ENCODE peak calls at places on chromosomes 7 and 10, in ten cellular contexts. D, V, N, E, Q, U, Z, W, G and O are unnamed samples.

GRCh38 chr7:106369349-106369748 is 84.6 kb upstream of the NAMPT start:
- DNase-seq in D (no peak), V (no peak), N (no peak), E (peak), Q (no peak), U (peak), Z (no peak), W (peak), G (no peak), O (no peak)

GRCh38 chr10:77943086-77943901 is 16.7 kb upstream of the DLG5 start:
- DNase-seq in D (peak), V (peak), N (no peak), E (peak), Q (no peak), U (peak), Z (no peak), W (peak), G (peak), O (peak)

GRCh38 chr7:54187886-54188518 is 354.2 kb upstream of the VSTM2A start:
- DNase-seq in D (no peak), V (no peak), N (no peak), E (no peak), Q (no peak), U (no peak), Z (no peak), W (no peak), G (no peak), O (no peak)

GRCh38 chr7:8442814-8443304 is 9.4 kb downstream of the NXPH1 start:
- DNase-seq in D (no peak), V (peak), N (peak), E (peak), Q (peak), U (no peak), Z (no peak), W (peak), G (peak), O (peak)

GRCh38 chr7:139727151-139727705 is 50.6 kb downstream of the HIPK2 start:
- DNase-seq in D (no peak), V (no peak), N (no peak), E (peak), Q (no peak), U (peak), Z (no peak), W (peak), G (peak), O (no peak)

GRCh38 chr10:89846276-89846630 is 144.9 kb downstream of the KIF20B start:
- DNase-seq in D (no peak), V (no peak), N (no peak), E (no peak), Q (no peak), U (no peak), Z (no peak), W (peak), G (no peak), O (no peak)

GRCh38 chr10:116891208-116891607 is 41.9 kb downstream of the ENO4 start:
- DNase-seq in D (no peak), V (no peak), N (no peak), E (peak), Q (peak), U (peak), Z (peak), W (peak), G (no peak), O (no peak)

GRCh38 chr10:102814873-102815661 is 22.1 kb downstream of the CYP17A1 start:
- DNase-seq in D (no peak), V (no peak), N (no peak), E (no peak), Q (no peak), U (peak), Z (peak), W (peak), G (no peak), O (peak)

GRCh38 chr10:98235876-98236275 is 32.1 kb downstream of the LOXL4 start:
- DNase-seq in D (no peak), V (no peak), N (no peak), E (no peak), Q (no peak), U (no peak), Z (no peak), W (no peak), G (no peak), O (no peak)

GRCh38 chr10:84907461-84908010 is 579.1 kb downstream of the CCSER2 start:
- DNase-seq in D (no peak), V (no peak), N (no peak), E (no peak), Q (no peak), U (no peak), Z (no peak), W (no peak), G (no peak), O (no peak)

GRCh38 chr7:158815471-158816128 is 13.7 kb downstream of the ESYT2 start:
- DNase-seq in D (no peak), V (no peak), N (no peak), E (no peak), Q (no peak), U (no peak), Z (no peak), W (no peak), G (no peak), O (no peak)

GRCh38 chr7:158815046-158815445 is 14.3 kb downstream of the ESYT2 start:
- DNase-seq in D (no peak), V (peak), N (peak), E (no peak), Q (no peak), U (peak), Z (no peak), W (no peak), G (peak), O (no peak)

GRCh38 chr7:158818325-158819213 is 10.7 kb downstream of the ESYT2 start:
- DNase-seq in D (peak), V (peak), N (peak), E (peak), Q (peak), U (peak), Z (peak), W (peak), G (peak), O (peak)

GRCh38 chr7:158816271-158816670 is 13.0 kb downstream of the ESYT2 start:
- DNase-seq in D (no peak), V (peak), N (no peak), E (no peak), Q (no peak), U (no peak), Z (no peak), W (no peak), G (peak), O (no peak)

GRCh38 chr7:158816995-158817394 is 12.3 kb downstream of the ESYT2 start:
- DNase-seq in D (no peak), V (no peak), N (no peak), E (peak), Q (peak), U (no peak), Z (no peak), W (no peak), G (peak), O (no peak)
- H3K4me3 ChIP-seq in D (no peak), V (no peak), N (no peak), E (no peak), Q (no peak), U (no peak), Z (no peak), W (no peak), G (no peak), O (no peak)

GRCh38 chr7:41581041-41581440 is 121.8 kb downstream of the INHBA start:
- DNase-seq in D (no peak), V (no peak), N (no peak), E (no peak), Q (no peak), U (no peak), Z (no peak), W (no peak), G (no peak), O (no peak)
- H3K9ac ChIP-seq in D (no peak), V (no peak), N (no peak), E (no peak), Q (no peak), U (no peak), Z (peak), W (no peak), G (no peak), O (no peak)

GRCh38 chr10:124417846-124418725 is 637 bp downstream of the OAT start:
- DNase-seq in D (no peak), V (peak), N (peak), E (peak), Q (peak), U (peak), Z (peak), W (peak), G (peak), O (peak)
- TF ChIP-seq CTCF in D (no peak), V (no peak), N (no peak), E (no peak), Q (no peak), U (no peak), Z (peak), W (no peak), G (peak), O (no peak)

GRCh38 chr10:99297033-99297432 is 32.1 kb upstream of the CNNM1 start:
- DNase-seq in D (no peak), V (no peak), N (no peak), E (no peak), Q (no peak), U (no peak), Z (peak), W (no peak), G (peak), O (no peak)

GRCh38 chr10:99292159-99292558 is 37.0 kb upstream of the CNNM1 start:
- DNase-seq in D (no peak), V (no peak), N (no peak), E (peak), Q (no peak), U (peak), Z (no peak), W (peak), G (no peak), O (no peak)

DNA sequence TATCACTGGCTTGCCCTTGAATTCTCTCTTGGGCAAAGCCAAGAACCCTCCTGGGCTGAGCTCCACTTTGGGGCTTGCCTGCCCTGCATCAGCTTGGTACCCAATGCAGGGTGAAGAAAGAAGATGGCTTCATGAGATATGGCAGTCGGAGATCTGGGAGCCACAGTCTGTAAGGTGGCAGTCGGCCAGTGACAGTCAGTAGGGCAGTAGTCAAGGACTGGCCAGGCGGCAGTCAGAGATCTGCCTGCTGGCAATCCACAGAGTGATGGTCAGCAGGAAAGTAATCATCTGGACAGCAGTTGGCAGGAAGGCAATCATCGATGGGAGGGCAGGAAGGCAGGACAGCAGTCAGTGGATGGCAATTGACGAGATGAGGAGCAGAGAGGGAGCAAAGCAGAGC is 32.6 kb upstream of the CNNM1 start:
- DNase-seq in D (no peak), V (no peak), N (no peak), E (no peak), Q (no peak), U (no peak), Z (peak), W (no peak), G (no peak), O (no peak)
- H3K4me3 ChIP-seq in D (no peak), V (no peak), N (no peak), E (no peak), Q (no peak), U (no peak), Z (no peak), W (no peak), G (no peak), O (no peak)

DNA sequence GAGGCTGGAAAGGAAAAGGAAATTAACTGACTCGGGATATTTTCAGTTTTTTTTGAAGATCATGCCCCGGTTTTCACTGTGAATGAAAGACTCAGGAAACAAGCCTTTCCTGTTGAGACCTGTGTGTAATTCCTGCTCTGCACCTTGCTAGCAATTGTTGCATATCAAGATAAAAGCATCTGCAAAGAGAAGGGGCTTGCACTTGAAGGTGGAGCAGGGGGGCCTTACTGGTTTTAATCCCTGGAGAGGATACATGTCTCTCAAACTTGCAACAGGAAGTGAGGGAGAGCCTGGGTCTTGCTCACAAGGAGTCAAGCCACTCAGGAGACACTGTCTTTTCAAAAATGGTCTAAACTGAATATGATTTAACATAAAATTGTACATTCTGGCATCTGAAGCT is 157.6 kb downstream of the FAM107B start:
- DNase-seq in D (no peak), V (no peak), N (no peak), E (no peak), Q (no peak), U (no peak), Z (no peak), W (no peak), G (no peak), O (no peak)
- H3K9ac ChIP-seq in D (no peak), V (no peak), N (no peak), E (no peak), Q (no peak), U (no peak), Z (no peak), W (no peak), G (no peak), O (no peak)

GRCh38 chr7:151122276-151122675 is 36.0 kb downstream of the AGAP3 start:
- DNase-seq in D (no peak), V (no peak), N (no peak), E (no peak), Q (no peak), U (no peak), Z (no peak), W (no peak), G (no peak), O (no peak)
- TF ChIP-seq CTCF in D (no peak), V (peak), N (peak), E (no peak), Q (no peak), U (no peak), Z (no peak), W (no peak), G (peak), O (peak)

GRCh38 chr7:130912910-130913720 is 179.1 kb upstream of the KLF14 start:
- DNase-seq in D (peak), V (no peak), N (peak), E (peak), Q (no peak), U (peak), Z (no peak), W (peak), G (no peak), O (peak)
- H3K4me3 ChIP-seq in D (peak), V (no peak), N (no peak), E (peak), Q (peak), U (peak), Z (peak), W (peak), G (no peak), O (peak)

DNA sequence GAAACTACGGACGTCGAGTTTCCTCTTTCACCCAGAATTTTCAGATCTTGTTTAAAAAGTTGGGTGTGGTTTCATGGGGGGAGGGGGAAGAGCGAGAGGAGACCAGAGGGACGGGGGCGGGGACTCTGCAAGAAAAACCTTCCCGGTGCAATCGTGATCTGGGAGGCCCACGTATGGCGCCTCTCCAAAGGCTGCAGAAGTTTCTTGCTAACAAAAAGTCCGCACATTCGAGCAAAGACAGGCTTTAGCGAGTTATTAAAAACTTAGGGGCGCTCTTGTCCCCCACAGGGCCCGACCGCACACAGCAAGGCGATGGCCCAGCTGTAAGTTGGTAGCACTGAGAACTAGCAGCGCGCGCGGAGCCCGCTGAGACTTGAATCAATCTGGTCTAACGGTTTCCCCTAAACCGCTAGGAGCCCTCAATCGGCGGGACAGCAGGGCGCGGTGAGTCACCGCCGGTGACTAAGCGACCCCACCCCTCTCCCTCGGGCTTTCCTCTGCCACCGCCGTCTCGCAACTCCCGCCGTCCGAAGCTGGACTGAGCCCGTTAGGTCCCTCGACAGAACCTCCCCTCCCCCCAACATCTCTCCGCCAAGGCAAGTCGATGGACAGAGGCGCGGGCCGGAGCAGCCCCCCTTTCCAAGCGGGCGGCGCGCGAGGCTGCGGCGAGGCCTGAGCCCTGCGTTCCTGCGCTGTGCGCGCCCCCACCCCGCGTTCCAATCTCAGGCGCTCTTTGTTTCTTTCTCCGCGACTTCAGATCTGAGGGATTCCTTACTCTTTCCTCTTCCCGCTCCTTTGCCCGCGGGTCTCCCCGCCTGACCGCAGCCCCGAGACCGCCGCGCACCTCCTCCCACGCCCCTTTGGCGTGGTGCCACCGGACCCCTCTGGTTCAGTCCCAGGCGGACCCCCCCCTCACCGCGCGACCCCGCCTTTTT is at the start of gene VIM:
- DNase-seq in D (peak), V (peak), N (peak), E (peak), Q (peak), U (peak), Z (peak), W (peak), G (peak), O (peak)
- H3K9ac ChIP-seq in D (no peak), V (no peak), N (peak), E (peak), Q (peak), U (peak), Z (peak), W (peak), G (peak), O (peak)